ENCODE peak calls at places on chromosomes 7 and 10, in six cellular contexts. H is stomach, K is vagina, N is sigmoid colon, L is HepG2, B is transverse colon. O is an unnamed sample. For H3K4me1, the result is how much of the 10 kb centered on the place peaks cover.

GRCh38 chr10:48316236-48316635 is 9.8 kb downstream of the MAPK8 start:
- DNase-seq in H (no peak), K (no peak), N (no peak), L (no peak), B (no peak), O (no peak)

GRCh38 chr7:86778271-86778670 is 134.6 kb downstream of the GRM3 start:
- DNase-seq in H (no peak), K (no peak), N (no peak), L (no peak), B (no peak), O (no peak)

GRCh38 chr10:48234807-48235206 is 39.7 kb downstream of the FRMPD2 start:
- DNase-seq in H (no peak), K (peak), N (no peak), L (no peak), B (no peak), O (no peak)

GRCh38 chr7:28708033-28708451 is 250.1 kb downstream of the TRIL start:
- DNase-seq in H (no peak), K (no peak), N (peak), L (no peak), B (no peak), O (no peak)

GRCh38 chr10:119029613-119030420 is at the start of gene NANOS1:
- DNase-seq in H (no peak), K (no peak), N (no peak), L (no peak), B (no peak), O (no peak)

GRCh38 chr10:15704581-15704968 is 15.1 kb downstream of the ITGA8 start:
- DNase-seq in H (no peak), K (no peak), N (no peak), L (no peak), B (no peak), O (no peak)

GRCh38 chr7:130419652-130420051 is 21.2 kb downstream of the CEP41 start:
- DNase-seq in H (no peak), K (no peak), N (no peak), L (no peak), B (no peak), O (no peak)

GRCh38 chr10:122388287-122388997 is 13.9 kb downstream of the PLEKHA1 start:
- DNase-seq in H (no peak), K (no peak), N (no peak), L (no peak), B (no peak), O (no peak)

GRCh38 chr7:47757946-47758371 is 176.0 kb upstream of the TNS3 start:
- DNase-seq in H (peak), K (no peak), N (no peak), L (no peak), B (peak), O (no peak)

GRCh38 chr7:157266272-157266671 is 70.5 kb upstream of the DNAJB6 start:
- DNase-seq in H (no peak), K (no peak), N (no peak), L (no peak), B (no peak), O (no peak)

GRCh38 chr10:133346413-133346812 is 760 bp upstream of the PRAP1 start:
- DNase-seq in H (no peak), K (no peak), N (no peak), L (no peak), B (no peak), O (no peak)

GRCh38 chr7:152395115-152395514 is 40.7 kb downstream of the KMT2C start:
- DNase-seq in H (no peak), K (no peak), N (no peak), L (no peak), B (no peak), O (no peak)

GRCh38 chr7:87000344-87000743 is 59.1 kb downstream of the ELAPOR2 start:
- DNase-seq in H (no peak), K (no peak), N (no peak), L (no peak), B (no peak), O (no peak)

GRCh38 chr7:7870590-7870989 is 98.0 kb upstream of the GLCCI1 start:
- DNase-seq in H (no peak), K (no peak), N (no peak), L (no peak), B (no peak), O (no peak)

GRCh38 chr7:15557186-15557585 is 4.6 kb downstream of the AGMO start:
- DNase-seq in H (no peak), K (no peak), N (no peak), L (no peak), B (no peak), O (no peak)

GRCh38 chr7:142711722-142712616 is 37.3 kb upstream of the PRSS1 start:
- DNase-seq in H (no peak), K (no peak), N (no peak), L (no peak), B (no peak), O (peak)

GRCh38 chr7:100584677-100585510 is 1.0 kb downstream of the LRCH4 start:
- DNase-seq in H (peak), K (no peak), N (peak), L (peak), B (peak), O (no peak)

GRCh38 chr7:31664890-31665289 is 22.1 kb upstream of the PPP1R17 start:
- DNase-seq in H (no peak), K (no peak), N (no peak), L (no peak), B (no peak), O (no peak)

GRCh38 chr10:88386878-88387773 is 196.0 kb downstream of the RNLS start:
- DNase-seq in H (no peak), K (no peak), N (peak), L (peak), B (peak), O (no peak)

GRCh38 chr10:121070257-121070656 is 219.1 kb downstream of the WDR11 start:
- DNase-seq in H (no peak), K (no peak), N (no peak), L (peak), B (peak), O (no peak)

GRCh38 chr7:17497136-17497535 is 198.7 kb downstream of the AHR start:
- DNase-seq in H (no peak), K (no peak), N (no peak), L (no peak), B (no peak), O (no peak)

GRCh38 chr7:50633414-50633710 is 68.2 kb upstream of the DDC start:
- DNase-seq in H (no peak), K (no peak), N (no peak), L (no peak), B (no peak), O (no peak)

GRCh38 chr7:27168265-27168947 is 3.1 kb upstream of the HOXA9 start:
- DNase-seq in H (no peak), K (no peak), N (peak), L (no peak), B (no peak), O (no peak)

GRCh38 chr10:28678687-28679457 is 1.6 kb downstream of the BAMBI start:
- DNase-seq in H (no peak), K (no peak), N (no peak), L (peak), B (no peak), O (no peak)

GRCh38 chr10:34637419-34637911 is 177.6 kb downstream of the PARD3 start:
- DNase-seq in H (peak), K (no peak), N (peak), L (peak), B (peak), O (peak)

GRCh38 chr7:30594055-30594539 is 581 bp upstream of the GARS1 start:
- DNase-seq in H (no peak), K (no peak), N (peak), L (peak), B (peak), O (no peak)

GRCh38 chr7:87574630-87575029 is 26.1 kb downstream of the ABCB1 start:
- DNase-seq in H (no peak), K (no peak), N (no peak), L (peak), B (no peak), O (no peak)

GRCh38 chr7:11881680-11882079 is 49.7 kb upstream of the THSD7A start:
- DNase-seq in H (no peak), K (no peak), N (no peak), L (no peak), B (no peak), O (no peak)

GRCh38 chr10:96587255-96588059 is 645 bp upstream of the TM9SF3 start:
- DNase-seq in H (peak), K (no peak), N (peak), L (peak), B (peak), O (peak)

GRCh38 chr7:124457841-124458240 is 307.8 kb downstream of the GPR37 start:
- DNase-seq in H (no peak), K (no peak), N (no peak), L (no peak), B (no peak), O (no peak)

GRCh38 chr10:128978211-128978610 is 488.8 kb upstream of the MGMT start:
- DNase-seq in H (no peak), K (no peak), N (no peak), L (no peak), B (no peak), O (no peak)

GRCh38 chr10:29409241-29410051 is 120.6 kb downstream of the LYZL1 start:
- DNase-seq in H (peak), K (no peak), N (peak), L (peak), B (peak), O (peak)

GRCh38 chr7:25795824-25796235 is 356.2 kb upstream of the NFE2L3 start:
- DNase-seq in H (no peak), K (no peak), N (no peak), L (no peak), B (no peak), O (no peak)

GRCh38 chr10:52143338-52143737 is 170.7 kb upstream of the DKK1 start:
- DNase-seq in H (no peak), K (no peak), N (no peak), L (no peak), B (no peak), O (no peak)

GRCh38 chr10:3805227-3805790 is 20.3 kb upstream of the KLF6 start:
- DNase-seq in H (no peak), K (peak), N (no peak), L (no peak), B (no peak), O (peak)
- TF ChIP-seq POLR2AphosphoS5 in H (peak), K (peak), N (no peak), L (no peak), B (no peak), O (no peak)

DNA sequence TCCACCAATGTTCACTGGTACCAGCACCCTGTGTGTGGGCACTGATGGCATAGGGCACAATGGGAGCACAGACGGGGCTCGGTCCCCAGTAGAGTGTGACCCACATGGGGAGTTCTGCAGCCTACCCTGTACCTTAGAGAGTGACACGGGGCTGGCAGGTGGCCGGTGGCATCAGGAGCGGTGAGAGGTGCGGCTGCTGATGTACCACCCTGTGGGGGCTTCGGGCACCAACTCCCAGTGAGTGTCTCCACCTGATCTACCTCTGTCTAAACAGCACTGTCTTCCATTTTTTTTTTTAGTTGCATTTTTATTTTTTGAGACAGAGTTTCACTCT is 4.1 kb downstream of the JAKMIP3 start:
- DNase-seq in H (no peak), K (no peak), N (no peak), L (no peak), B (no peak), O (no peak)
- H3K4me1 ChIP-seq in H (under half), K (under half), N (under half), L (under half), B (under half), O (under half)

GRCh38 chr7:1124816-1125602 is 35.0 kb downstream of the ZFAND2A start:
- DNase-seq in H (peak), K (no peak), N (no peak), L (no peak), B (no peak), O (no peak)
- H3K27ac ChIP-seq in H (peak), K (no peak), N (peak), L (no peak), B (no peak), O (no peak)

GRCh38 chr7:150513758-150514157 is 914 bp upstream of the GIMAP7 start:
- DNase-seq in H (no peak), K (no peak), N (no peak), L (no peak), B (no peak), O (no peak)

GRCh38 chr7:150515752-150516151 is 1.1 kb downstream of the GIMAP7 start:
- DNase-seq in H (no peak), K (no peak), N (no peak), L (no peak), B (no peak), O (no peak)

GRCh38 chr7:150515248-150515647 is 576 bp downstream of the GIMAP7 start:
- DNase-seq in H (no peak), K (no peak), N (no peak), L (no peak), B (no peak), O (no peak)

GRCh38 chr7:150516956-150517355 is 2.3 kb downstream of the GIMAP7 start:
- DNase-seq in H (no peak), K (no peak), N (no peak), L (no peak), B (no peak), O (no peak)

GRCh38 chr7:150514748-150515222 is at the start of gene GIMAP7:
- DNase-seq in H (no peak), K (no peak), N (no peak), L (no peak), B (peak), O (no peak)
- TF ChIP-seq POLR2AphosphoS5 in H (peak), K (no peak), N (peak), L (no peak), B (peak), O (no peak)

GRCh38 chr7:39005461-39005860 is 27.8 kb downstream of the POU6F2 start:
- DNase-seq in H (no peak), K (no peak), N (no peak), L (no peak), B (no peak), O (no peak)

GRCh38 chr7:39002755-39003154 is 25.0 kb downstream of the POU6F2 start:
- DNase-seq in H (no peak), K (no peak), N (no peak), L (no peak), B (no peak), O (no peak)

DNA sequence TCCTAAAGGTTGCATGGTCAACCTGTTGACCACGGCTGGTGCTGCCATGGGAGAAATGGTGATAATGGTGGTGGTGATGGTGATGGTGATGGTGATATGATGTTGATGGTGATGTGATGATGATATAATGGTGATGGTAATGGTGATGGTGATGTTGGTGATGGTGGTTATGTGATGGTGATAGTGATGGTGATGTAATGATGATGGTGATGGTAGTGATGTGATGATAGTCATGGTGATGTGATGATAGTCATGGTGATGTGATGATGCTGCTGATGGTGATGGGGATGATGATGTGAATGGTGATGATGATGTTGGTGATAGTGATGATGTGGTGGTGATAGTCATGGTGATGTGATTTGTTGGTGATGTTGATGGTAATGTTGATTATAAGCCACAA is 23.9 kb downstream of the POU6F2 start:
- DNase-seq in H (no peak), K (no peak), N (no peak), L (no peak), B (no peak), O (no peak)
- H3K4me1 ChIP-seq in H (under half), K (under half), N (under half), L (under half), B (under half), O (under half)

DNA sequence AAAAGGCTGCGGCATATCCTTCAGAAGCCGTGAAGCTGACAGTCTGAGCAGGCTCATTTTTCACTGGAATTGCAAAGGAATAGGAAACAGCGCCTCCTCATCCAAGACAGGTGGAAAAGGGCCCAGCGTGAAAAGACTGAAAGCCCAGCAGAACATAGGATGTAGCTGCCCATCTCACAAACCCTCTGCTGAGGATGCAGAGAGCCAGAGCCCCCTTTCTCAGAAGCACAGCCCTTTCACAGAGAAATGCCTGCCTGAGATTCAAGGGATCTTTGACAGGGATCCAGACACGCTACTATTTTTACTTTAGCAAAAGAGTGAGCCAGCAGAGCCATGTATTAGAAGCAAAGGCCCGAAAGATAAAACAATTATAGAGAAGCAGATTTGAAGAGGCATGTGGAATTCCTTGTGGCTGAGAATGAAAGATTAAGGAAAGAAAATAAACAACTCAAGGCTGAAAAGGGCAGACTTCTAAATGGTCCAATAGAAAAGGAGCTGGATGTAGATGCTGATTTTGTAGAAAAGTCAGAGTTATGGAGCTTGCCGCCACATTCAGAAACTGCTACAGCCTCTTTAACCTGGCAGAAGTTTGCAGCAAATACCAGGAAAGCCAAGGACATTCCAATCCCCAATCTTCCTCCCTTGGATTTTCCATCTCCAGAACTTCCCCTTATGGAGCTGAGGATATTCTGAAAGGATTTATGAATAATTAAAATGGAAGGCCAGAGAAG is 36.9 kb downstream of the GDI2 start:
- DNase-seq in H (no peak), K (no peak), N (no peak), L (no peak), B (no peak), O (no peak)
- H3K27ac ChIP-seq in H (no peak), K (peak), N (peak), L (no peak), B (peak), O (no peak)

DNA sequence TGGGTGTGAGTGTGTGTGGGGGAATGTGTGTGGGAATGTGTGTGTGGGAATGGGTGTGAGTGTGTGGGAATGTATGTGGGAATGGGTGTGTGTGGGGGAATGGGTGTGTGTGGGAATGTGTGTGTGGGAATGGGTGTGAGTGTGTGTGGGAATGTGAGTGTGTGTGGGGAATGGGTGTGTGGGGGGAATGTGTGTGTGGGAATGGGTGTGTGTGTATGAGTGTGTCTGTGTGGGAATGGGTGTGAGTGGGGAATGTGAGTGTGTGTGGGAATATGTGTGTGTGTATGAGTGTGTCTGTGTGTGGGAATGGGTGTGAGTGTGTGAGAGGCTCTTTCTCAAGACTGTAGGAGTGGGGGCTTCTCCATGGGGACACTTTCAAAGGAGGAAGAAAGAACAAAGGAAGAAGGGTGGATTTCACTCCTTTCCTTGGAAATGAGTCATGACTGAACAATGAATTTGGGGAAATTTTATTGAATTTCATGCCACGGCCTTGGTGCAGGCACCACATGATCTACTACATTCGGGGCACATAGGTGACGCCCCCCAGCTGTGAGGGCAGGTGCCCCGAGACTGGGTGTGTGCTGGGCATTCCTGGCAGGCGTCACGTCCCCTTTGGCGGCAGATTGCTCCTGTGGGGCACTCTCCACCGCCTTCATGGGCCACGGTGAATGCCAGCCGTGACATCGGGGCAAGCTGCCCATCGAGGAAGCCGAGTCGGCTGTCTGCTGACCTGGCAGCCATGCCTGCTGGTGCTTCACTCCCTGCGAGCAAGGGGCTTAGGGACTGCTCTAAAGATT is 88.8 kb upstream of the INSIG1 start:
- DNase-seq in H (no peak), K (no peak), N (no peak), L (no peak), B (no peak), O (no peak)
- TF ChIP-seq POLR2AphosphoS5 in H (no peak), K (peak), N (no peak), L (no peak), B (no peak), O (no peak)

GRCh38 chr10:79436850-79437103 is 8.6 kb downstream of the ZCCHC24 start:
- DNase-seq in H (no peak), K (no peak), N (peak), L (no peak), B (no peak), O (no peak)
- H3K4me1 ChIP-seq in H (half or more), K (half or more), N (half or more), L (under half), B (under half), O (under half)

GRCh38 chr10:103041391-103041790 is 123.3 kb downstream of the CNNM2 start:
- DNase-seq in H (no peak), K (no peak), N (no peak), L (no peak), B (no peak), O (no peak)

GRCh38 chr10:103044942-103045489 is 126.9 kb downstream of the CNNM2 start:
- DNase-seq in H (no peak), K (no peak), N (no peak), L (no peak), B (no peak), O (no peak)

GRCh38 chr10:103042129-103042528 is 124.0 kb downstream of the CNNM2 start:
- DNase-seq in H (no peak), K (no peak), N (no peak), L (no peak), B (no peak), O (no peak)

GRCh38 chr10:103040424-103040823 is 122.3 kb downstream of the CNNM2 start:
- DNase-seq in H (no peak), K (no peak), N (no peak), L (no peak), B (no peak), O (no peak)

GRCh38 chr10:103042908-103043307 is 124.8 kb downstream of the CNNM2 start:
- DNase-seq in H (no peak), K (no peak), N (no peak), L (no peak), B (no peak), O (no peak)
- H3K27ac ChIP-seq in H (no peak), K (no peak), N (no peak), L (no peak), B (no peak), O (no peak)